ENCODE peak calls at places on chromosomes 6 and 20, in eight cellular contexts. One of them, this sample, is unnamed.
A peak's percentile ranks its signal among the peaks of the same experiment; 100 is the strongest.

GRCh38 chr20:59152559-59153354 is 10.9 kb upstream of the ZNF831 start:
- DNase-seq in right lobe of liver: no peak
- DNase-seq in cardiac muscle cell: no peak
- DNase-seq in PC-9: no peak
- DNase-seq in Peyer's patch: no peak
- DNase-seq in endodermal cell: no peak
- DNase-seq in heart right ventricle: no peak
- DNase-seq in neuronal stem cell: no peak
- DNase-seq in this sample: no peak

GRCh38 chr6:44560458-44561061 is 173.1 kb downstream of the CDC5L start:
- DNase-seq in PC-9: no peak
- DNase-seq in right lobe of liver: no peak
- DNase-seq in cardiac muscle cell: no peak
- DNase-seq in endodermal cell: no peak
- DNase-seq in Peyer's patch: no peak
- DNase-seq in heart right ventricle: no peak
- DNase-seq in neuronal stem cell: no peak
- DNase-seq in this sample: no peak

GRCh38 chr20:20843982-20844381 is 131.5 kb upstream of the RALGAPA2 start:
- DNase-seq in heart right ventricle: no peak
- DNase-seq in right lobe of liver: no peak
- DNase-seq in endodermal cell: peak; percentile 62
- DNase-seq in cardiac muscle cell: no peak
- DNase-seq in neuronal stem cell: no peak
- DNase-seq in Peyer's patch: no peak
- DNase-seq in PC-9: peak; percentile 3
- DNase-seq in this sample: no peak

GRCh38 chr6:88843040-88843439 is 120.4 kb downstream of the RNGTT start:
- DNase-seq in neuronal stem cell: no peak
- DNase-seq in right lobe of liver: no peak
- DNase-seq in Peyer's patch: no peak
- DNase-seq in PC-9: no peak
- DNase-seq in cardiac muscle cell: no peak
- DNase-seq in heart right ventricle: no peak
- DNase-seq in endodermal cell: no peak
- DNase-seq in this sample: no peak

GRCh38 chr6:113630365-113630737 is 226.8 kb upstream of the MARCKS start:
- DNase-seq in heart right ventricle: no peak
- DNase-seq in cardiac muscle cell: no peak
- DNase-seq in right lobe of liver: no peak
- DNase-seq in PC-9: no peak
- DNase-seq in endodermal cell: no peak
- DNase-seq in Peyer's patch: no peak
- DNase-seq in neuronal stem cell: no peak
- DNase-seq in this sample: no peak

GRCh38 chr6:166774292-166774691 is 147.2 kb upstream of the RPS6KA2 start:
- DNase-seq in neuronal stem cell: no peak
- DNase-seq in Peyer's patch: no peak
- DNase-seq in heart right ventricle: no peak
- DNase-seq in right lobe of liver: no peak
- DNase-seq in cardiac muscle cell: no peak
- DNase-seq in PC-9: no peak
- DNase-seq in endodermal cell: no peak
- DNase-seq in this sample: no peak

GRCh38 chr6:37207903-37208456 is 38.0 kb downstream of the PIM1 start:
- DNase-seq in Peyer's patch: peak; percentile 97
- DNase-seq in right lobe of liver: peak; percentile 88
- DNase-seq in heart right ventricle: peak; percentile 78
- DNase-seq in PC-9: peak; percentile 84
- DNase-seq in neuronal stem cell: peak; percentile 65
- DNase-seq in cardiac muscle cell: peak; percentile 77
- DNase-seq in endodermal cell: peak; percentile 99
- DNase-seq in this sample: peak; percentile 89

GRCh38 chr6:122730775-122731386 is 48.6 kb upstream of the FABP7 start:
- DNase-seq in cardiac muscle cell: peak; percentile 45
- DNase-seq in Peyer's patch: no peak
- DNase-seq in endodermal cell: no peak
- DNase-seq in neuronal stem cell: peak; percentile 31
- DNase-seq in heart right ventricle: no peak
- DNase-seq in PC-9: no peak
- DNase-seq in right lobe of liver: no peak
- DNase-seq in this sample: no peak

GRCh38 chr20:5020760-5021159 is 19.4 kb upstream of the SLC23A2 start:
- DNase-seq in right lobe of liver: no peak
- DNase-seq in cardiac muscle cell: no peak
- DNase-seq in neuronal stem cell: no peak
- DNase-seq in PC-9: no peak
- DNase-seq in Peyer's patch: no peak
- DNase-seq in heart right ventricle: no peak
- DNase-seq in endodermal cell: no peak
- DNase-seq in this sample: no peak

GRCh38 chr6:47083586-47084047 is 41.5 kb upstream of the ADGRF1 start:
- DNase-seq in heart right ventricle: peak; percentile 90
- DNase-seq in endodermal cell: no peak
- DNase-seq in Peyer's patch: peak; percentile 81
- DNase-seq in PC-9: peak; percentile 53
- DNase-seq in neuronal stem cell: no peak
- DNase-seq in cardiac muscle cell: peak; percentile 96
- DNase-seq in right lobe of liver: peak; percentile 81
- DNase-seq in this sample: peak; percentile 61

GRCh38 chr6:101762851-101763250 is 369.3 kb downstream of the GRIK2 start:
- DNase-seq in PC-9: no peak
- DNase-seq in neuronal stem cell: no peak
- DNase-seq in heart right ventricle: no peak
- DNase-seq in cardiac muscle cell: no peak
- DNase-seq in Peyer's patch: no peak
- DNase-seq in right lobe of liver: no peak
- DNase-seq in endodermal cell: no peak
- DNase-seq in this sample: no peak

GRCh38 chr20:43983904-43984361 is 69.3 kb downstream of the TOX2 start:
- DNase-seq in cardiac muscle cell: no peak
- DNase-seq in right lobe of liver: no peak
- DNase-seq in PC-9: no peak
- DNase-seq in Peyer's patch: no peak
- DNase-seq in neuronal stem cell: no peak
- DNase-seq in heart right ventricle: no peak
- DNase-seq in endodermal cell: no peak
- DNase-seq in this sample: no peak

GRCh38 chr6:124373386-124373785 is 569.7 kb downstream of the NKAIN2 start:
- DNase-seq in right lobe of liver: no peak
- DNase-seq in Peyer's patch: no peak
- DNase-seq in PC-9: no peak
- DNase-seq in endodermal cell: no peak
- DNase-seq in neuronal stem cell: no peak
- DNase-seq in cardiac muscle cell: no peak
- DNase-seq in heart right ventricle: no peak
- DNase-seq in this sample: no peak

GRCh38 chr6:169723991-169724553 is at the start of gene PHF10:
- DNase-seq in heart right ventricle: peak; percentile 53
- DNase-seq in right lobe of liver: peak; percentile 54
- DNase-seq in endodermal cell: no peak
- DNase-seq in cardiac muscle cell: peak; percentile 78
- DNase-seq in neuronal stem cell: peak; percentile 56
- DNase-seq in PC-9: no peak
- DNase-seq in Peyer's patch: peak; percentile 63
- DNase-seq in this sample: no peak

DNA sequence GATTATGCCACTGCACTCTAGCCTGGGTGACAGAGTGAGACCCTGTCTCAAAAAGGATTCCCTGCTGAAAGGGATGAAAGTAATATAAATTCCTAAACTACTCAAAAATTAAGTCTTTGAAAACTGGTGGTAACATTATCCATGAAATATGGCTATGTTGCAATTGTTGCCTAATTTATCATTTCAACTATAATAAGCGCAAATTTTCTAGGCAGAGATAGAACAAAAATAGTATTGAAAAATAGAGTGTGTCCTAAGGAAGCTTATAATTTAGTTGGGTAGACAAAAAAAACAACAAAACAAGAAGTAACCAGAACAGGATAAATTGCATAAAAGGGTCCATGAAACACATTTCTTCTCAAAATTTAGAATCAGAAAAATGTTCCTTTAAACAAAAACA is 68.0 kb downstream of the FKBP5 start:
- DNase-seq in PC-9: no peak
- DNase-seq in neuronal stem cell: no peak
- DNase-seq in cardiac muscle cell: no peak
- DNase-seq in Peyer's patch: no peak
- DNase-seq in endodermal cell: no peak
- DNase-seq in right lobe of liver: no peak
- DNase-seq in heart right ventricle: no peak
- DNase-seq in this sample: no peak
- H3K36me3 ChIP-seq in PC-9: no peaks in the 10 kb centered on the region
- H3K36me3 ChIP-seq in neuronal stem cell: peaks cover 89% of the 10 kb centered on the region
- H3K36me3 ChIP-seq in cardiac muscle cell: peaks cover 13% of the 10 kb centered on the region
- H3K36me3 ChIP-seq in Peyer's patch: peaks cover 10% of the 10 kb centered on the region
- H3K36me3 ChIP-seq in endodermal cell: no peaks in the 10 kb centered on the region
- H3K36me3 ChIP-seq in right lobe of liver: peaks cover 90% of the 10 kb centered on the region
- H3K36me3 ChIP-seq in heart right ventricle: no peaks in the 10 kb centered on the region
- H3K36me3 ChIP-seq in this sample: peaks cover 88% of the 10 kb centered on the region

DNA sequence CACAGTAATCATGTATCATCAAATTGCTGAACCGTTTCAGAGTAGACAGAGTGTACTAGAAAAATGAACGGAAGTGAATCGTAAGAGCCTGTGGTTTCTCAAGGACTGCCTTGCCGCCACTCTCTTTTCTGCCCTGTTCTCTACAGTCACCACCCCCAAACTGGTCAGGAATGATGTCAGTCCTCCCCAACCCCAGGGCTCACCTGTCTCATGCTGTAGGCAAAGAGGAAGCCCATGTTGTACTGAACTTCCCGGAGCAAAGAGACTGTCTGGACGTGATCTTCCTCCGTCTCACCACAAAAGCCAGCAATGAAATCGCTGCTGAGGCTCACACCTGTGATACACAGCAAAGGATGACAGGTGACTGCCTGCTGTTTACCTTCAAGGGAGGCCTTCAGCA is 31.0 kb downstream of the CDK5RAP1 start:
- DNase-seq in cardiac muscle cell: no peak
- DNase-seq in endodermal cell: no peak
- DNase-seq in right lobe of liver: no peak
- DNase-seq in heart right ventricle: no peak
- DNase-seq in neuronal stem cell: no peak
- DNase-seq in Peyer's patch: peak; percentile 89
- DNase-seq in PC-9: no peak
- DNase-seq in this sample: peak; percentile 70
- H3K4me3 ChIP-seq in cardiac muscle cell: no peak overlapping the region
- H3K4me3 ChIP-seq in endodermal cell: no peak overlapping the region
- H3K4me3 ChIP-seq in right lobe of liver: no peak overlapping the region
- H3K4me3 ChIP-seq in heart right ventricle: no peak overlapping the region
- H3K4me3 ChIP-seq in neuronal stem cell: no peak overlapping the region
- H3K4me3 ChIP-seq in Peyer's patch: no peak overlapping the region
- H3K4me3 ChIP-seq in PC-9: no peak overlapping the region
- H3K4me3 ChIP-seq in this sample: no peak overlapping the region

GRCh38 chr6:129643968-129644367 is 66.0 kb downstream of the ARHGAP18 start:
- DNase-seq in neuronal stem cell: no peak
- DNase-seq in endodermal cell: peak; percentile 57
- DNase-seq in PC-9: no peak
- DNase-seq in right lobe of liver: no peak
- DNase-seq in Peyer's patch: no peak
- DNase-seq in cardiac muscle cell: no peak
- DNase-seq in heart right ventricle: no peak
- DNase-seq in this sample: no peak
- H3K4me1 ChIP-seq in neuronal stem cell: no peaks in the 10 kb centered on the region
- H3K4me1 ChIP-seq in endodermal cell: peaks cover 15% of the 10 kb centered on the region
- H3K4me1 ChIP-seq in PC-9: peaks cover 31% of the 10 kb centered on the region
- H3K4me1 ChIP-seq in right lobe of liver: peaks cover 8% of the 10 kb centered on the region
- H3K4me1 ChIP-seq in Peyer's patch: no peaks in the 10 kb centered on the region
- H3K4me1 ChIP-seq in cardiac muscle cell: peaks cover 3% of the 10 kb centered on the region
- H3K4me1 ChIP-seq in heart right ventricle: peaks cover 31% of the 10 kb centered on the region
- H3K4me1 ChIP-seq in this sample: peaks cover 14% of the 10 kb centered on the region

DNA sequence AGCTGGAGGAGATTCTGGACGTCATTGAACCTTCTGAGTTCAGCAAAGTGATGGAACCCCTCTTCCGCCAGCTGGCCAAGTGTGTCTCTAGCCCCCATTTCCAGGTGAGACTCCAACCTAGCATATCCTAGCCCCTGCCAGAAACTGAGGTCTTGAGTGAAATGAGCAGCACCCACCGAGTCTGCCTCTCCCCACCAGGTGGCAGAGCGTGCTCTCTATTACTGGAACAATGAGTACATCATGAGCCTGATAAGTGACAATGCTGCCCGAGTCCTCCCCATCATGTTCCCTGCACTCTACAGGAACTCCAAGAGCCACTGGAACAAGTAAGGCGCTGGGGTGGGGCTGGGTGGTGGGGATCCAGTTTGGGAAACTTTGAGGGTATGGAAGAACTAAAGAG is 4.6 kb downstream of the MEA1 start:
- DNase-seq in endodermal cell: peak; percentile 76
- DNase-seq in cardiac muscle cell: peak; percentile 59
- DNase-seq in Peyer's patch: no peak
- DNase-seq in neuronal stem cell: no peak
- DNase-seq in right lobe of liver: no peak
- DNase-seq in PC-9: peak; percentile 24
- DNase-seq in heart right ventricle: peak; percentile 35
- DNase-seq in this sample: no peak
- H3K36me3 ChIP-seq in endodermal cell: peaks cover 70% of the 10 kb centered on the region
- H3K36me3 ChIP-seq in cardiac muscle cell: peaks cover 24% of the 10 kb centered on the region
- H3K36me3 ChIP-seq in Peyer's patch: no peaks in the 10 kb centered on the region
- H3K36me3 ChIP-seq in neuronal stem cell: peaks cover 79% of the 10 kb centered on the region
- H3K36me3 ChIP-seq in right lobe of liver: no peaks in the 10 kb centered on the region
- H3K36me3 ChIP-seq in PC-9: no peaks in the 10 kb centered on the region
- H3K36me3 ChIP-seq in heart right ventricle: peaks cover 8% of the 10 kb centered on the region
- H3K36me3 ChIP-seq in this sample: peaks cover 57% of the 10 kb centered on the region

GRCh38 chr20:63828951-63829350 is 2.1 kb downstream of the ZBTB46 start:
- DNase-seq in cardiac muscle cell: no peak
- DNase-seq in heart right ventricle: no peak
- DNase-seq in PC-9: no peak
- DNase-seq in endodermal cell: no peak
- DNase-seq in neuronal stem cell: no peak
- DNase-seq in Peyer's patch: no peak
- DNase-seq in right lobe of liver: no peak
- DNase-seq in this sample: no peak

GRCh38 chr20:63830821-63831593 is at the start of gene ZBTB46:
- DNase-seq in neuronal stem cell: no peak
- DNase-seq in right lobe of liver: peak; percentile 76
- DNase-seq in Peyer's patch: peak; percentile 64
- DNase-seq in cardiac muscle cell: peak; percentile 87
- DNase-seq in endodermal cell: peak; percentile 66
- DNase-seq in PC-9: peak; percentile 43
- DNase-seq in heart right ventricle: peak; percentile 76
- DNase-seq in this sample: no peak

GRCh38 chr20:63828545-63828944 is 2.5 kb downstream of the ZBTB46 start:
- DNase-seq in endodermal cell: no peak
- DNase-seq in neuronal stem cell: no peak
- DNase-seq in Peyer's patch: no peak
- DNase-seq in heart right ventricle: no peak
- DNase-seq in cardiac muscle cell: no peak
- DNase-seq in PC-9: no peak
- DNase-seq in right lobe of liver: no peak
- DNase-seq in this sample: no peak

GRCh38 chr20:63829943-63830820 is 882 bp downstream of the ZBTB46 start:
- DNase-seq in Peyer's patch: no peak
- DNase-seq in right lobe of liver: no peak
- DNase-seq in neuronal stem cell: no peak
- DNase-seq in cardiac muscle cell: peak; percentile 49
- DNase-seq in heart right ventricle: no peak
- DNase-seq in endodermal cell: peak; percentile 68
- DNase-seq in PC-9: no peak
- DNase-seq in this sample: no peak

DNA sequence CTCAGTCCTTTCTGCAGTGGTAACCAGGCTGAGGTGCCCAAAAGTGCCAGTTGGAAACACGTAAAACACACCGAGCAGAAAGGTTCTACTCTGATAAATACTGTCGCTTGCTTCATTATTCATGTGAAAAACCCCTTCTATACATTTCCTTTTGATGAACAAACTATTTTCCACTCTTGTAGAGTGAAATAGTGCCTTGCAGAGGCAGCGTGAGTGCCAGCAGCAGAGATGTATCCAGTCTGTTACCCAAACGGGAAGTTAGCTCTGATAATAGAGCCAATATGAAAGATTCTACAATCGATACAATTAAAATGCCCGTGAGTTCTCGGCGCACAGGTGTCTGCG is 1.5 kb downstream of the ZBTB46 start:
- DNase-seq in right lobe of liver: no peak
- DNase-seq in heart right ventricle: no peak
- DNase-seq in neuronal stem cell: no peak
- DNase-seq in Peyer's patch: no peak
- DNase-seq in endodermal cell: no peak
- DNase-seq in cardiac muscle cell: no peak
- DNase-seq in PC-9: no peak
- DNase-seq in this sample: no peak
- H3K4me3 ChIP-seq in right lobe of liver: peak overlapping the region; percentile 28
- H3K4me3 ChIP-seq in heart right ventricle: peak overlapping the region; percentile 97
- H3K4me3 ChIP-seq in neuronal stem cell: peak overlapping the region; percentile 85
- H3K4me3 ChIP-seq in Peyer's patch: peak overlapping the region; percentile 61
- H3K4me3 ChIP-seq in endodermal cell: peak overlapping the region; percentile 85
- H3K4me3 ChIP-seq in cardiac muscle cell: peak overlapping the region; percentile 99
- H3K4me3 ChIP-seq in PC-9: no peak overlapping the region
- H3K4me3 ChIP-seq in this sample: peak overlapping the region; percentile 82

This sample was measured in ascending aorta.